ENCODE peak calls at places on chromosomes 13 and 19, in seven cellular contexts. One of them, this sample, is unnamed.
A peak's percentile ranks its signal among the peaks of the same experiment; 100 is the strongest.

GRCh38 chr19:4391701-4392543 is 8.4 kb downstream of the SH3GL1 start:
- DNase-seq in NCI-H1417: no peak
- DNase-seq in stromal cell of bone marrow: no peak
- DNase-seq in colonic mucosa: no peak
- DNase-seq in vagina: no peak
- DNase-seq in GM10248: no peak
- DNase-seq in activated naive CD4-positive, alpha-beta T cell: no peak
- DNase-seq in this sample: no peak

GRCh38 chr19:7191946-7192691 is 102.1 kb downstream of the INSR start:
- DNase-seq in NCI-H1417: no peak
- DNase-seq in stromal cell of bone marrow: no peak
- DNase-seq in vagina: no peak
- DNase-seq in GM10248: peak; percentile 52
- DNase-seq in colonic mucosa: no peak
- DNase-seq in activated naive CD4-positive, alpha-beta T cell: peak; percentile 16
- DNase-seq in this sample: no peak

GRCh38 chr13:66809496-66809895 is 420.6 kb downstream of the PCDH9 start:
- DNase-seq in activated naive CD4-positive, alpha-beta T cell: no peak
- DNase-seq in GM10248: no peak
- DNase-seq in vagina: no peak
- DNase-seq in colonic mucosa: no peak
- DNase-seq in NCI-H1417: no peak
- DNase-seq in stromal cell of bone marrow: no peak
- DNase-seq in this sample: no peak

GRCh38 chr13:32135655-32136054 is 104.1 kb downstream of the FRY start:
- DNase-seq in stromal cell of bone marrow: no peak
- DNase-seq in GM10248: no peak
- DNase-seq in colonic mucosa: no peak
- DNase-seq in NCI-H1417: no peak
- DNase-seq in vagina: no peak
- DNase-seq in activated naive CD4-positive, alpha-beta T cell: no peak
- DNase-seq in this sample: no peak

GRCh38 chr13:93248627-93249047 is 22.0 kb downstream of the GPC6 start:
- DNase-seq in vagina: no peak
- DNase-seq in activated naive CD4-positive, alpha-beta T cell: no peak
- DNase-seq in stromal cell of bone marrow: no peak
- DNase-seq in colonic mucosa: no peak
- DNase-seq in GM10248: no peak
- DNase-seq in NCI-H1417: peak; percentile 97
- DNase-seq in this sample: no peak

GRCh38 chr13:66837246-66837645 is 392.9 kb downstream of the PCDH9 start:
- DNase-seq in activated naive CD4-positive, alpha-beta T cell: no peak
- DNase-seq in colonic mucosa: no peak
- DNase-seq in vagina: no peak
- DNase-seq in GM10248: no peak
- DNase-seq in NCI-H1417: no peak
- DNase-seq in stromal cell of bone marrow: no peak
- DNase-seq in this sample: no peak

GRCh38 chr13:78993792-78994191 is 334.8 kb upstream of the OBI1 start:
- DNase-seq in activated naive CD4-positive, alpha-beta T cell: no peak
- DNase-seq in vagina: no peak
- DNase-seq in GM10248: no peak
- DNase-seq in NCI-H1417: peak; percentile 99
- DNase-seq in colonic mucosa: no peak
- DNase-seq in stromal cell of bone marrow: no peak
- DNase-seq in this sample: no peak

GRCh38 chr13:50082426-50083283 is 67.4 kb downstream of the KCNRG start:
- DNase-seq in activated naive CD4-positive, alpha-beta T cell: peak; percentile 38
- DNase-seq in colonic mucosa: peak; percentile 94
- DNase-seq in stromal cell of bone marrow: peak; percentile 38
- DNase-seq in vagina: no peak
- DNase-seq in GM10248: peak; percentile 77
- DNase-seq in NCI-H1417: peak; percentile 83
- DNase-seq in this sample: peak; percentile 54

GRCh38 chr13:66859078-66859477 is 371.1 kb downstream of the PCDH9 start:
- DNase-seq in vagina: no peak
- DNase-seq in NCI-H1417: no peak
- DNase-seq in activated naive CD4-positive, alpha-beta T cell: no peak
- DNase-seq in colonic mucosa: no peak
- DNase-seq in GM10248: no peak
- DNase-seq in stromal cell of bone marrow: no peak
- DNase-seq in this sample: no peak

GRCh38 chr19:4096049-4096892 is 27.7 kb downstream of the MAP2K2 start:
- DNase-seq in activated naive CD4-positive, alpha-beta T cell: no peak
- DNase-seq in vagina: no peak
- DNase-seq in colonic mucosa: peak; percentile 90
- DNase-seq in GM10248: no peak
- DNase-seq in stromal cell of bone marrow: no peak
- DNase-seq in NCI-H1417: no peak
- DNase-seq in this sample: no peak

GRCh38 chr13:98466634-98467236 is 110.2 kb downstream of the STK24 start:
- DNase-seq in stromal cell of bone marrow: no peak
- DNase-seq in colonic mucosa: no peak
- DNase-seq in GM10248: no peak
- DNase-seq in vagina: no peak
- DNase-seq in NCI-H1417: peak; percentile 58
- DNase-seq in activated naive CD4-positive, alpha-beta T cell: no peak
- DNase-seq in this sample: no peak

GRCh38 chr13:51760592-51760991 is 43.4 kb downstream of the DHRS12 start:
- DNase-seq in stromal cell of bone marrow: peak; percentile 64
- DNase-seq in activated naive CD4-positive, alpha-beta T cell: no peak
- DNase-seq in vagina: no peak
- DNase-seq in colonic mucosa: no peak
- DNase-seq in GM10248: no peak
- DNase-seq in NCI-H1417: peak; percentile 82
- DNase-seq in this sample: no peak

GRCh38 chr19:58479303-58479702 is 3.2 kb downstream of the ZNF446 start:
- DNase-seq in GM10248: no peak
- DNase-seq in vagina: no peak
- DNase-seq in NCI-H1417: no peak
- DNase-seq in colonic mucosa: no peak
- DNase-seq in activated naive CD4-positive, alpha-beta T cell: no peak
- DNase-seq in stromal cell of bone marrow: no peak
- DNase-seq in this sample: no peak

GRCh38 chr13:108425056-108425455 is 155.5 kb downstream of the TNFSF13B start:
- DNase-seq in GM10248: no peak
- DNase-seq in colonic mucosa: no peak
- DNase-seq in activated naive CD4-positive, alpha-beta T cell: no peak
- DNase-seq in vagina: no peak
- DNase-seq in NCI-H1417: no peak
- DNase-seq in stromal cell of bone marrow: no peak
- DNase-seq in this sample: no peak